ENCODE peak calls at places on chromosome 5, in eight cellular contexts. L is Peyer's patch, P is A549, A is thyroid gland, U is GM12878, W is spleen, F is HCT116, R is breast epithelium. I is an unnamed sample.

GRCh38 chr5:56737002-56737621 is 78.2 kb upstream of the MAP3K1 start:
- DNase-seq in W (no peak), L (no peak), F (no peak), R (no peak), U (no peak), P (no peak), A (no peak), I (no peak)

GRCh38 chr5:110852053-110852452 is 113.2 kb downstream of the SLC25A46 start:
- DNase-seq in W (no peak), P (no peak), F (no peak), U (peak; percentile 36), L (no peak), R (no peak), A (no peak), I (no peak)

GRCh38 chr5:154627711-154628678 is 127.2 kb upstream of the LARP1 start:
- DNase-seq in W (no peak), F (no peak), P (no peak), U (no peak), A (no peak), R (no peak), L (no peak), I (no peak)

GRCh38 chr5:93325946-93326345 is 255.1 kb downstream of the NR2F1-AS1 start:
- DNase-seq in W (no peak), P (no peak), U (no peak), L (no peak), A (no peak), R (no peak), F (no peak), I (no peak)

GRCh38 chr5:115977988-115978387 is 15.7 kb downstream of the LVRN start:
- DNase-seq in F (no peak), U (no peak), P (no peak), W (no peak), R (no peak), A (no peak), L (no peak), I (no peak)

GRCh38 chr5:89878140-89878570 is 531.4 kb downstream of the CETN3 start:
- DNase-seq in A (no peak), L (no peak), P (peak; percentile 5), R (no peak), U (no peak), F (peak; percentile 59), W (no peak), I (no peak)

GRCh38 chr5:91541696-91542095 is 158.6 kb upstream of the ARRDC3 start:
- DNase-seq in P (peak; percentile 5), R (no peak), U (no peak), L (no peak), F (peak; percentile 1), A (no peak), W (no peak), I (no peak)

GRCh38 chr5:169393907-169394306 is 93.0 kb upstream of the SLIT3 start:
- DNase-seq in R (no peak), F (no peak), U (no peak), L (no peak), P (no peak), W (no peak), A (no peak), I (no peak)

GRCh38 chr5:1547236-1547635 is 23.5 kb upstream of the LPCAT1 start:
- DNase-seq in U (no peak), W (peak; percentile 36), R (no peak), P (no peak), A (no peak), F (no peak), L (peak; percentile 10), I (no peak)

GRCh38 chr5:168366124-168366523 is 74.7 kb downstream of the WWC1 start:
- DNase-seq in R (no peak), P (peak; percentile 44), F (no peak), W (no peak), U (no peak), L (no peak), A (no peak), I (no peak)

GRCh38 chr5:8700222-8700621 is 831.3 kb downstream of the MTRR start:
- DNase-seq in A (no peak), R (no peak), L (peak; percentile 63), P (no peak), W (no peak), U (no peak), F (no peak), I (no peak)

GRCh38 chr5:32589431-32589830 is 4.1 kb downstream of the SUB1 start:
- DNase-seq in P (no peak), W (no peak), F (no peak), A (no peak), R (no peak), L (no peak), U (no peak), I (no peak)
- TF ChIP-seq POLR2A in P (no peak), W (no peak), F (no peak), A (no peak), R (no peak), L (no peak), U (no peak), I (no peak)

DNA sequence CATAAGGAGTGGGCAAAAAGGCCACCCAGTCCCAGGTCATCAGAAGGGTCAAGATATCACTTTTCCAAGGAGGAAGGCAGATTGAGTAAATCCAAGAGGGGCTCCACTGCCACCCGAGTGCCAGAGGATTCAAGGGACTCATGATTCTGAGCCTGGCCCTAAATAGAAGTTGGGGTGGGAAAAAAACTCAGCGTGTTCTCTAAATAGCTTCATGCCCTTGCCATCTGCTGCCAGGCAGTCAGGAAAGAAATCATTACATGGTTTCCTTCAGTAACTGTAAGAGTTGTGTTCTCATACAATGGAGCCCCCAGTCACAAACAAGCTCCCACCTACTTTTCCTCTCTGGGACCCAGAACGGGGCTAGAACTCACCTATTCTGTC is 37.2 kb downstream of the SAR1B start:
- DNase-seq in L (no peak), U (no peak), R (no peak), F (no peak), A (no peak), W (no peak), P (no peak), I (no peak)
- H3K27ac ChIP-seq in L (no peak overlapping the region), U (peak overlapping the region; percentile 57), R (no peak overlapping the region), F (no peak overlapping the region), A (no peak overlapping the region), W (no peak overlapping the region), P (no peak overlapping the region), I (no peak overlapping the region)

DNA sequence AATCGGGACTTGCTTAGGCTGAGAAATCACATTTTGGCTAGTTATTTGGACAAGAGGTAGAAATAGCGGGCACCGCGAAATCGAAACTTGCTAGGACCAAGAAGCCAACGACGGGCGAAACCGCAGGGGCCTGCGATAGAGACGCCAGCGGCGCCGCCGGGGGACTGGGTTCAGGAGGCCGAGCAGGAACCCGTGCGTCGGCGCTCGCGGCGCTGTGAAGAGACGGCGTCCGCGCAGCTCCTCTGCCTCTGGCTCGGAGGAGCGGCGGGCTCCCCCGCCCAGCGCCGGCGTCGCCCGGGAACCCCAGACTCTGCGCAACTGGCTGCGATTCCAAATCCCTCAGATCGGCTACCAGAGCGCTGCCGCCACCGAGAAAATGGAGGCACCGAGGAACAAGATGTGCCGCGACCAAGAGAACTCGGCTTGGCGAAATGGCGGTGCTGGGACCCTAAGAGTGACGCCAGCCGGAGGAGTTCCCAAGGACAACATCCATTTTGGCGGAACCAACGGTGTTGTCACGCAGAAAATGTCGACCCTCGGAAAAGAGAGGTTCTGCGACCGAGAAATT is 26.2 kb upstream of the ANXA2R start:
- DNase-seq in L (peak; percentile 90), A (peak; percentile 74), P (peak; percentile 78), U (peak; percentile 30), F (peak; percentile 42), R (peak; percentile 77), W (peak; percentile 96), I (peak; percentile 82)
- TF ChIP-seq POLR2A in L (peak; percentile 6), A (no peak), P (peak; percentile 44), U (peak; percentile 73), F (no peak), R (no peak), W (peak; percentile 38), I (no peak)

DNA sequence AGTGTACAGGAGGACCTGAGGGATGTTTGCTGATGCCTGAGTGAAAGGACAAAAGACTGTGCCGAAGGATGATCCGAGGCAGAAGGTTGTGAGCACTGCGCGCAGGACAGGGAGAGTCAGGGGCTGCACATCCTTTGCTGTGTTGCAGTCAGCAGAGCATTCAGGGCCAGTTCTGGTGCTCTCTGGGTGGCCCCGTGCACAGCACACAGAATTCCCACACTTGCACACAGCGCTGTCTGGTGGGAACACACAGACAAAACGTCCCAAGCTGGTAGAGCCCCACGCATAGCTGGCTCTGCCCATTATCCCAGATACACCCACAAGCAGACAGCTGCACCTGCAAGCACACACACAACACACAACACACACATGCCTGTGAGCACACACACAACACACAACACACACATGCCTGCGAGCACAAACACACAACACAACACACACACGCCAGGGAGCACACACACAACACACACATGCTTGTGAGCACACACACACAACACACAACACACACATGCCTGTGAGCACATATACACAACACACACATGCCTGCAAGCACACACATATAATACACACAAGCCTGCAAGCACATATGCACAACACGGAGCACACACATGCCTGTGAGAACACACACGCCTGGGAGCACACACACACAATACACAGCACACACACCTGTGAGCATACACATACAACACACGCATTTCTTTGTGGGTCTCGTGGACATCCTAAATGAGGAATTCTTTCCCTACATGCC is 74.4 kb downstream of the FGF18 start:
- DNase-seq in P (no peak), R (no peak), F (no peak), A (no peak), W (no peak), L (no peak), U (no peak), I (no peak)
- H3K27ac ChIP-seq in P (peak overlapping the region; percentile 85), R (peak overlapping the region; percentile 89), F (peak overlapping the region; percentile 96), A (no peak overlapping the region), W (peak overlapping the region; percentile 51), L (peak overlapping the region; percentile 12), U (no peak overlapping the region), I (peak overlapping the region; percentile 85)

I was measured in stomach.